ENCODE peak calls at places on chromosome 1, in eight cellular contexts. One of them, this sample, is unnamed.

GRCh38 chr1:108075055-108075454 is 110.1 kb upstream of the VAV3 start:
- DNase-seq in CD4-positive, alpha-beta memory T cell: no peak
- DNase-seq in CD4-positive, alpha-beta T cell: no peak
- DNase-seq in uterus: no peak
- DNase-seq in RWPE1: no peak
- DNase-seq in HCT116: no peak
- DNase-seq in heart right ventricle: no peak
- DNase-seq in left ventricle myocardium inferior: no peak
- DNase-seq in this sample: no peak

GRCh38 chr1:41365772-41366427 is 4.7 kb downstream of the FOXO6 start:
- DNase-seq in CD4-positive, alpha-beta memory T cell: peak
- DNase-seq in CD4-positive, alpha-beta T cell: peak
- DNase-seq in uterus: no peak
- DNase-seq in RWPE1: no peak
- DNase-seq in HCT116: no peak
- DNase-seq in heart right ventricle: no peak
- DNase-seq in left ventricle myocardium inferior: no peak
- DNase-seq in this sample: no peak

GRCh38 chr1:213564215-213564659 is 423.5 kb upstream of the PROX1 start:
- DNase-seq in CD4-positive, alpha-beta memory T cell: no peak
- DNase-seq in CD4-positive, alpha-beta T cell: no peak
- DNase-seq in uterus: no peak
- DNase-seq in RWPE1: no peak
- DNase-seq in HCT116: peak
- DNase-seq in heart right ventricle: no peak
- DNase-seq in left ventricle myocardium inferior: no peak
- DNase-seq in this sample: no peak

GRCh38 chr1:72050551-72050950 is 231.8 kb downstream of the NEGR1 start:
- DNase-seq in CD4-positive, alpha-beta memory T cell: no peak
- DNase-seq in CD4-positive, alpha-beta T cell: no peak
- DNase-seq in uterus: no peak
- DNase-seq in RWPE1: no peak
- DNase-seq in HCT116: no peak
- DNase-seq in heart right ventricle: no peak
- DNase-seq in left ventricle myocardium inferior: no peak
- DNase-seq in this sample: no peak

GRCh38 chr1:58836396-58836795 is 52.5 kb upstream of the JUN start:
- DNase-seq in CD4-positive, alpha-beta memory T cell: no peak
- DNase-seq in CD4-positive, alpha-beta T cell: no peak
- DNase-seq in uterus: no peak
- DNase-seq in RWPE1: no peak
- DNase-seq in HCT116: no peak
- DNase-seq in heart right ventricle: no peak
- DNase-seq in left ventricle myocardium inferior: no peak
- DNase-seq in this sample: no peak

GRCh38 chr1:10283318-10283984 is 73.1 kb downstream of the KIF1B start:
- DNase-seq in CD4-positive, alpha-beta memory T cell: no peak
- DNase-seq in CD4-positive, alpha-beta T cell: no peak
- DNase-seq in uterus: no peak
- DNase-seq in RWPE1: no peak
- DNase-seq in HCT116: no peak
- DNase-seq in heart right ventricle: no peak
- DNase-seq in left ventricle myocardium inferior: no peak
- DNase-seq in this sample: no peak

GRCh38 chr1:12600335-12600734 is 17.7 kb downstream of the DHRS3 start:
- DNase-seq in CD4-positive, alpha-beta memory T cell: no peak
- DNase-seq in CD4-positive, alpha-beta T cell: no peak
- DNase-seq in uterus: peak
- DNase-seq in RWPE1: no peak
- DNase-seq in HCT116: no peak
- DNase-seq in heart right ventricle: peak
- DNase-seq in left ventricle myocardium inferior: peak
- DNase-seq in this sample: no peak

GRCh38 chr1:47780469-47780995 is 216.7 kb downstream of the TRABD2B start:
- DNase-seq in CD4-positive, alpha-beta memory T cell: no peak
- DNase-seq in CD4-positive, alpha-beta T cell: no peak
- DNase-seq in uterus: no peak
- DNase-seq in RWPE1: no peak
- DNase-seq in HCT116: no peak
- DNase-seq in heart right ventricle: no peak
- DNase-seq in left ventricle myocardium inferior: no peak
- DNase-seq in this sample: no peak

GRCh38 chr1:228647523-228648444 is 87.5 kb upstream of the RHOU start:
- DNase-seq in CD4-positive, alpha-beta memory T cell: peak
- DNase-seq in CD4-positive, alpha-beta T cell: no peak
- DNase-seq in uterus: peak
- DNase-seq in RWPE1: peak
- DNase-seq in HCT116: peak
- DNase-seq in heart right ventricle: peak
- DNase-seq in left ventricle myocardium inferior: peak
- DNase-seq in this sample: no peak

GRCh38 chr1:174022080-174022975 is at the start of gene RC3H1:
- DNase-seq in CD4-positive, alpha-beta memory T cell: peak
- DNase-seq in CD4-positive, alpha-beta T cell: peak
- DNase-seq in uterus: peak
- DNase-seq in RWPE1: peak
- DNase-seq in HCT116: peak
- DNase-seq in heart right ventricle: peak
- DNase-seq in left ventricle myocardium inferior: peak
- DNase-seq in this sample: no peak

GRCh38 chr1:86703696-86704455 is 500 bp upstream of the SH3GLB1 start:
- DNase-seq in CD4-positive, alpha-beta memory T cell: no peak
- DNase-seq in CD4-positive, alpha-beta T cell: no peak
- DNase-seq in uterus: no peak
- DNase-seq in RWPE1: no peak
- DNase-seq in HCT116: no peak
- DNase-seq in heart right ventricle: no peak
- DNase-seq in left ventricle myocardium inferior: no peak
- DNase-seq in this sample: no peak

GRCh38 chr1:8727809-8728213 is 89.6 kb downstream of the RERE start:
- DNase-seq in CD4-positive, alpha-beta memory T cell: no peak
- DNase-seq in CD4-positive, alpha-beta T cell: no peak
- DNase-seq in uterus: no peak
- DNase-seq in RWPE1: no peak
- DNase-seq in HCT116: no peak
- DNase-seq in heart right ventricle: peak
- DNase-seq in left ventricle myocardium inferior: peak
- DNase-seq in this sample: no peak

GRCh38 chr1:238951809-238952208 is 434.6 kb upstream of the CHRM3 start:
- DNase-seq in CD4-positive, alpha-beta memory T cell: no peak
- DNase-seq in CD4-positive, alpha-beta T cell: no peak
- DNase-seq in uterus: no peak
- DNase-seq in RWPE1: peak
- DNase-seq in HCT116: no peak
- DNase-seq in heart right ventricle: no peak
- DNase-seq in left ventricle myocardium inferior: no peak
- DNase-seq in this sample: no peak

GRCh38 chr1:10495475-10495817 is 20.7 kb downstream of the PEX14 start:
- DNase-seq in CD4-positive, alpha-beta memory T cell: no peak
- DNase-seq in CD4-positive, alpha-beta T cell: no peak
- DNase-seq in uterus: no peak
- DNase-seq in RWPE1: no peak
- DNase-seq in HCT116: no peak
- DNase-seq in heart right ventricle: no peak
- DNase-seq in left ventricle myocardium inferior: no peak
- DNase-seq in this sample: no peak

GRCh38 chr1:165376041-165376810 is 19.7 kb upstream of the LMX1A start:
- DNase-seq in CD4-positive, alpha-beta memory T cell: peak
- DNase-seq in CD4-positive, alpha-beta T cell: peak
- DNase-seq in uterus: peak
- DNase-seq in RWPE1: peak
- DNase-seq in HCT116: no peak
- DNase-seq in heart right ventricle: peak
- DNase-seq in left ventricle myocardium inferior: peak
- DNase-seq in this sample: no peak

DNA sequence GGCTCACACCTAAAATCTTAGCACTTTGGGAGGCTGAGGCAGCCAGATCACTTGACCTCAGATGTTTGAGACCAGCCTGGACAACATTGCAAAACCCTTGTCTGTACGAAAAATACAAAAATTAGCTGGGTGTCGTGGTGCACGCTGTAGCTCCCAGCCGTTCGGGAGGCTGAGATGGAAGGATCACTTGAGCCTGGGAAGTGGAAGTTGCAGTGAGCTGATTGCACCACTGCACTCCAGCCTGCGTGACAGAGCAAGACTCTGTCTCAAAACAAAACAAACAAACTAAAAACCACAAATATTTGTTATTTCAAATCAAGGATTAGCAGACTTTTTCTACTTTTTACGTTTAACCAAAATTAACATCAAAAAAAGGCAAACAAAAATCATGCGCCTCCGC is 31.3 kb downstream of the INKA2 start:
- DNase-seq in CD4-positive, alpha-beta memory T cell: no peak
- DNase-seq in CD4-positive, alpha-beta T cell: no peak
- DNase-seq in uterus: no peak
- DNase-seq in RWPE1: no peak
- DNase-seq in HCT116: no peak
- DNase-seq in heart right ventricle: no peak
- DNase-seq in left ventricle myocardium inferior: no peak
- DNase-seq in this sample: no peak
- H3K27ac ChIP-seq in CD4-positive, alpha-beta memory T cell: no peak
- H3K27ac ChIP-seq in CD4-positive, alpha-beta T cell: no peak
- H3K27ac ChIP-seq in uterus: no peak
- H3K27ac ChIP-seq in RWPE1: no peak
- H3K27ac ChIP-seq in HCT116: no peak
- H3K27ac ChIP-seq in heart right ventricle: peak
- H3K27ac ChIP-seq in left ventricle myocardium inferior: no peak
- H3K27ac ChIP-seq in this sample: no peak

GRCh38 chr1:183896466-183897026 is 91.6 kb downstream of the RGL1 start:
- DNase-seq in CD4-positive, alpha-beta memory T cell: no peak
- DNase-seq in CD4-positive, alpha-beta T cell: no peak
- DNase-seq in uterus: no peak
- DNase-seq in RWPE1: peak
- DNase-seq in HCT116: no peak
- DNase-seq in heart right ventricle: no peak
- DNase-seq in left ventricle myocardium inferior: no peak
- DNase-seq in this sample: no peak
- H3K27ac ChIP-seq in CD4-positive, alpha-beta memory T cell: no peak
- H3K27ac ChIP-seq in CD4-positive, alpha-beta T cell: no peak
- H3K27ac ChIP-seq in uterus: no peak
- H3K27ac ChIP-seq in RWPE1: no peak
- H3K27ac ChIP-seq in HCT116: no peak
- H3K27ac ChIP-seq in heart right ventricle: peak
- H3K27ac ChIP-seq in left ventricle myocardium inferior: peak
- H3K27ac ChIP-seq in this sample: no peak

DNA sequence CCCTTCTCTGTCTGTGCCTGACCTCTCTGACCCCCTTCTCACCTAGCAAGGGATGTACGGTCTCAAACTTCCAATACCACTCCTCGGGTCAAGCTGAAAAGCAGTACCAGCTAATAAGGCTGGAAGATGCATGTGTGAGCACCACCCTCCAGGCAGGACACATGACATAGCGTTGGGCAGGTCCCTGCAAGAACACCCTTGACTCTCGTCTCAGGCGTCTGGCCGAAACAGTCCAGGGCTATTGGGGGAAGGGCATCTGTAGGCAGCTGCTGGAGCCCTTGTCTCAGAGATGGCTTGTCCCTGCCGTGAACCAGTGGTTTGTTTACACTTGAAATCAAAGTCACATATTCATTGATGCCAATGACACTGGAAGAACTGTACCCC is 56.5 kb downstream of the CD46 start:
- DNase-seq in CD4-positive, alpha-beta memory T cell: no peak
- DNase-seq in CD4-positive, alpha-beta T cell: no peak
- DNase-seq in uterus: no peak
- DNase-seq in RWPE1: peak
- DNase-seq in HCT116: no peak
- DNase-seq in heart right ventricle: no peak
- DNase-seq in left ventricle myocardium inferior: no peak
- DNase-seq in this sample: no peak
- H3K27ac ChIP-seq in CD4-positive, alpha-beta memory T cell: no peak
- H3K27ac ChIP-seq in CD4-positive, alpha-beta T cell: no peak
- H3K27ac ChIP-seq in uterus: peak
- H3K27ac ChIP-seq in RWPE1: peak
- H3K27ac ChIP-seq in HCT116: no peak
- H3K27ac ChIP-seq in heart right ventricle: peak
- H3K27ac ChIP-seq in left ventricle myocardium inferior: peak
- H3K27ac ChIP-seq in this sample: no peak

GRCh38 chr1:37851782-37852210 is 7.6 kb downstream of the MTF1 start:
- DNase-seq in CD4-positive, alpha-beta memory T cell: no peak
- DNase-seq in CD4-positive, alpha-beta T cell: no peak
- DNase-seq in uterus: no peak
- DNase-seq in RWPE1: no peak
- DNase-seq in HCT116: no peak
- DNase-seq in heart right ventricle: no peak
- DNase-seq in left ventricle myocardium inferior: no peak
- DNase-seq in this sample: no peak

GRCh38 chr1:37850352-37850955 is 8.9 kb downstream of the MTF1 start:
- DNase-seq in CD4-positive, alpha-beta memory T cell: no peak
- DNase-seq in CD4-positive, alpha-beta T cell: no peak
- DNase-seq in uterus: no peak
- DNase-seq in RWPE1: peak
- DNase-seq in HCT116: no peak
- DNase-seq in heart right ventricle: no peak
- DNase-seq in left ventricle myocardium inferior: no peak
- DNase-seq in this sample: no peak

GRCh38 chr1:37854406-37854805 is 5.0 kb downstream of the MTF1 start:
- DNase-seq in CD4-positive, alpha-beta memory T cell: no peak
- DNase-seq in CD4-positive, alpha-beta T cell: no peak
- DNase-seq in uterus: no peak
- DNase-seq in RWPE1: no peak
- DNase-seq in HCT116: no peak
- DNase-seq in heart right ventricle: no peak
- DNase-seq in left ventricle myocardium inferior: no peak
- DNase-seq in this sample: no peak

GRCh38 chr1:37851271-37851670 is 8.1 kb downstream of the MTF1 start:
- DNase-seq in CD4-positive, alpha-beta memory T cell: no peak
- DNase-seq in CD4-positive, alpha-beta T cell: no peak
- DNase-seq in uterus: no peak
- DNase-seq in RWPE1: no peak
- DNase-seq in HCT116: no peak
- DNase-seq in heart right ventricle: no peak
- DNase-seq in left ventricle myocardium inferior: no peak
- DNase-seq in this sample: no peak

GRCh38 chr1:37853157-37853556 is 6.2 kb downstream of the MTF1 start:
- DNase-seq in CD4-positive, alpha-beta memory T cell: no peak
- DNase-seq in CD4-positive, alpha-beta T cell: no peak
- DNase-seq in uterus: no peak
- DNase-seq in RWPE1: no peak
- DNase-seq in HCT116: no peak
- DNase-seq in heart right ventricle: no peak
- DNase-seq in left ventricle myocardium inferior: no peak
- DNase-seq in this sample: no peak
- H3K27ac ChIP-seq in CD4-positive, alpha-beta memory T cell: no peak
- H3K27ac ChIP-seq in CD4-positive, alpha-beta T cell: no peak
- H3K27ac ChIP-seq in uterus: no peak
- H3K27ac ChIP-seq in RWPE1: no peak
- H3K27ac ChIP-seq in HCT116: no peak
- H3K27ac ChIP-seq in heart right ventricle: peak
- H3K27ac ChIP-seq in left ventricle myocardium inferior: no peak
- H3K27ac ChIP-seq in this sample: no peak